ENCODE peak calls at places on chromosomes 2 and 18, in seven cellular contexts. I, T, A, K, O, C and M are unnamed samples.

GRCh38 chr2:108919571-108920373 is 69.2 kb downstream of the EDAR start:
- DNase-seq in C (no peak), I (peak), T (no peak), K (peak), A (no peak), O (no peak), M (no peak)

GRCh38 chr2:134934150-134934549 is 15.5 kb downstream of the CCNT2 start:
- DNase-seq in O (no peak), I (no peak), A (no peak), C (no peak), T (no peak), K (no peak), M (no peak)

GRCh38 chr2:132891456-132891855 is 221.5 kb upstream of the LYPD1 start:
- DNase-seq in O (no peak), A (no peak), T (no peak), C (peak), K (no peak), I (no peak), M (no peak)

GRCh38 chr2:12035029-12035720 is 288.7 kb downstream of the LPIN1 start:
- DNase-seq in A (no peak), K (no peak), O (no peak), C (no peak), I (no peak), T (no peak), M (no peak)

GRCh38 chr2:198314559-198315153 is 510.3 kb downstream of the PLCL1 start:
- DNase-seq in K (no peak), C (no peak), A (no peak), T (peak), O (no peak), I (no peak), M (no peak)

GRCh38 chr2:136210822-136211221 is 92.9 kb upstream of the CXCR4 start:
- DNase-seq in O (no peak), T (no peak), A (no peak), I (no peak), C (no peak), K (no peak), M (no peak)

GRCh38 chr2:7758065-7758759 is 841.0 kb downstream of the RNF144A start:
- DNase-seq in C (no peak), A (no peak), I (no peak), O (no peak), K (no peak), T (peak), M (no peak)

GRCh38 chr2:236803621-236804020 is 234.0 kb downstream of the ACKR3 start:
- DNase-seq in T (no peak), I (no peak), A (no peak), C (no peak), K (no peak), O (no peak), M (no peak)

GRCh38 chr2:184692137-184692734 is 93.9 kb downstream of the ZNF804A start:
- DNase-seq in A (no peak), O (no peak), T (no peak), C (peak), I (no peak), K (no peak), M (no peak)

GRCh38 chr2:211026109-211026508 is 469.7 kb downstream of the CPS1 start:
- DNase-seq in O (no peak), I (no peak), T (no peak), K (no peak), A (no peak), C (no peak), M (no peak)

GRCh38 chr18:32317651-32318050 is 127.8 kb downstream of the MEP1B start:
- DNase-seq in C (no peak), K (no peak), T (no peak), O (no peak), A (no peak), I (no peak), M (no peak)

GRCh38 chr2:23410596-23410995 is 25.6 kb downstream of the KLHL29 start:
- DNase-seq in O (no peak), K (no peak), I (no peak), A (no peak), C (no peak), T (no peak), M (no peak)

GRCh38 chr2:12110074-12110473 is 363.6 kb downstream of the LPIN1 start:
- DNase-seq in T (no peak), A (no peak), I (no peak), O (no peak), K (no peak), C (no peak), M (no peak)

GRCh38 chr2:128666596-128666995 is 347.9 kb upstream of the HS6ST1 start:
- DNase-seq in T (no peak), I (no peak), K (no peak), O (no peak), C (no peak), A (no peak), M (no peak)

GRCh38 chr2:11187083-11187619 is 31.9 kb downstream of the SLC66A3 start:
- DNase-seq in O (no peak), A (no peak), K (no peak), I (no peak), C (no peak), T (no peak), M (no peak)

GRCh38 chr2:191303349-191304005 is 58.3 kb downstream of the MYO1B start:
- DNase-seq in A (no peak), T (no peak), I (no peak), K (no peak), O (no peak), C (no peak), M (no peak)

GRCh38 chr2:226115832-226116200 is 683.8 kb downstream of the IRS1 start:
- DNase-seq in K (no peak), O (no peak), A (no peak), T (no peak), C (no peak), I (no peak), M (no peak)

GRCh38 chr2:215712850-215713230 is 277.0 kb upstream of the FN1 start:
- DNase-seq in O (no peak), C (no peak), A (no peak), K (no peak), I (no peak), T (no peak), M (no peak)

GRCh38 chr2:143745060-143745459 is 615.8 kb downstream of the ARHGAP15 start:
- DNase-seq in I (no peak), K (no peak), A (no peak), C (no peak), T (no peak), O (no peak), M (no peak)

GRCh38 chr2:102336502-102336945 is 19.1 kb upstream of the IL18R1 start:
- DNase-seq in K (no peak), A (no peak), O (no peak), I (no peak), T (no peak), C (no peak), M (no peak)

GRCh38 chr2:211144078-211144477 is 587.7 kb downstream of the CPS1 start:
- DNase-seq in I (no peak), C (no peak), K (no peak), T (no peak), O (no peak), A (no peak), M (no peak)

GRCh38 chr2:64610456-64610855 is 43.3 kb downstream of the SERTAD2 start:
- DNase-seq in T (no peak), I (peak), K (no peak), O (no peak), A (no peak), C (no peak), M (no peak)

GRCh38 chr2:10333247-10333613 is 30.5 kb downstream of the HPCAL1 start:
- DNase-seq in O (no peak), T (no peak), K (peak), I (no peak), A (no peak), C (no peak), M (no peak)

GRCh38 chr18:79484661-79485621 is 89.2 kb downstream of the NFATC1 start:
- DNase-seq in A (no peak), O (no peak), I (peak), K (peak), C (no peak), T (no peak), M (no peak)

GRCh38 chr2:213247566-213247965 is 36.7 kb upstream of the SPAG16 start:
- DNase-seq in K (no peak), I (no peak), A (no peak), T (no peak), C (no peak), O (no peak), M (no peak)

GRCh38 chr2:75896779-75897366 is 186.2 kb upstream of the GCFC2 start:
- DNase-seq in C (peak), O (no peak), I (no peak), K (no peak), A (no peak), T (peak), M (no peak)

GRCh38 chr2:110718990-110719389 is 13.4 kb upstream of the ACOXL start:
- DNase-seq in I (no peak), K (no peak), C (no peak), A (no peak), O (no peak), T (no peak), M (no peak)

GRCh38 chr18:25231327-25231691 is 120.7 kb downstream of the ZNF521 start:
- DNase-seq in I (peak), C (no peak), K (no peak), T (no peak), A (no peak), O (no peak), M (no peak)

GRCh38 chr2:138718405-138718804 is 61.8 kb downstream of the NXPH2 start:
- DNase-seq in A (no peak), I (no peak), O (no peak), C (no peak), K (no peak), T (peak), M (no peak)

GRCh38 chr2:179036353-179036905 is 13.5 kb downstream of the CCDC141 start:
- DNase-seq in K (no peak), T (no peak), C (no peak), O (no peak), I (no peak), A (no peak), M (no peak)

GRCh38 chr18:58027341-58027740 is 16.7 kb upstream of the NEDD4L start:
- DNase-seq in A (no peak), O (no peak), K (no peak), C (no peak), T (no peak), I (no peak), M (no peak)
- TF ChIP-seq CTCF in A (no peak), O (no peak), K (no peak), C (no peak), T (no peak), I (no peak), M (no peak)

DNA sequence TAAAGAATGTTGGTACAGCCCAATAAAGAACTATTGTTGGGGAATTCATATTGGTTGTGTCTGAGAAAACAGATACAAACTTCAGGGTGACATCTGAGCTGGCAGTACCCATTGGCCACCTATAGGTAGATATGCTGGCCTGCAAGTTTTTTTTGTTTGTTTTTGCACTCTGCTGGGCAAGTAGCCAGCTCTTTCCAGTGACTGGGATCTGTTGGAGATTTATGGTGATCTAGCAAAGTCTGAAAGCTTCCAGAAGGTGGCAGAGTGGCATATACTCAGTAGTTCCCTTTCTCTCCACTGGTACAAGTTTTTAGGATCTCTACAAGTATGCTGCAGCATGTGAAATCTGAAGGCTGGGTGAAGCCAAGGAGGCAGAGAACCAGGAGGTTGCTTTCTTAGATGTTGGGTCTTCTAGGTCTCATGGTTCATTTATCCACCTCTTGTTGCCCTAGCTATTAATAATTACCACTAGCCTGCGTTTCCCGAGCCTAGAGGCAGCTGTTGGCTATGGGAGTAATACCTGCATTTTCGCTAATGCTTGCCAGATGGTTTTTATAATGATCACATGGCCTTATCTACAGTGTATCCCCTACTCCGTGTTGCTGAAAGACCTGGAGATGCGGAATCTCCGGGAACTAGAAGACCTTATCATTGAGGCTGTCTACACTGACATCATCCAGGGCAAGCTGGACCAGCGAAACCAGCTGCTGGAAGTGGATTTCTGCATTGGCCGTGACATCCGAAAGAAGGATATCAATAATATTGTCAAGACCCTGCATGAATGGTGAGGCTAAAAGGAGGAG is 9.5 kb downstream of the COPS7B start:
- DNase-seq in O (no peak), T (no peak), C (peak), A (peak), K (no peak), I (no peak), M (no peak)
- TF ChIP-seq CTCF in O (no peak), T (no peak), C (peak), A (peak), K (peak), I (no peak), M (peak)

DNA sequence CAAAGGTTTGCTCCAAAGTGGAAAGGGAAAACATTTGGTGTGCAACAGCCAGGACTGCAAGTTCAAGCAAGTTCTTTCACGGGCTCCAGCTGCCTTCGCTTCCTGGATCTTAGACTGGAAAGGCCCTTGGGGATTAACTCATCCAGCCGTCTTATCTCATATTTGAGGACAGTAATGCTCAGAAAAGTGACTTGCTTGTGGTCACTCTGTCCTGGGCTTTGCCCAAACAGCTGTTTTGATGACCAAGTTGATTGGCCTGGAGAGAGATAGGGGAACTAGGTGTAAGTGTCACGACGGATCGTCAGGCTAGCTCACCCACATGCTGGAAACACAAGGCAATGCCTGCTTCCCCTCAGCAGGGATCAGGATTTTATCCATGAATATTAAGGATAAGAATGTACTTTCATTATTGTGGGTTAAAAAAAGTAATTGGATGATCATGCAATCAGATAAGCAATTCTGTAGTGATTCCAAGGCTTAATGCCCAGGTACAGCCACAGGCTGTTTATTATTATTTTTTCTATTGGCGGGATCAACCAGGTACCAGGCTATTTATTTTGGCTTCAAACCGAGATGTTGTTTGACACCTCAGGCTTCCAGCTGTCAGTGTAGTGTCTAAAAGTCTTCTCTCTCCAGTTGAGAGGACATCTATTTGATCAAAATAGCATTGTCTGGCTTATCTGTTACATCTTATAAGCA is 162.5 kb upstream of the EPAS1 start:
- DNase-seq in I (peak), C (no peak), K (no peak), T (no peak), A (no peak), O (no peak), M (no peak)
- TF ChIP-seq CTCF in I (no peak), C (no peak), K (no peak), T (no peak), A (no peak), O (no peak), M (no peak)

GRCh38 chr2:54709341-54709809 is 14.1 kb upstream of the EML6 start:
- DNase-seq in O (no peak), T (peak), C (no peak), K (no peak), A (no peak), I (peak), M (no peak)

GRCh38 chr2:54706622-54707021 is 16.8 kb upstream of the EML6 start:
- DNase-seq in I (no peak), A (no peak), K (no peak), T (no peak), C (no peak), O (no peak), M (no peak)

GRCh38 chr2:54712516-54712915 is 10.9 kb upstream of the EML6 start:
- DNase-seq in C (no peak), T (no peak), A (no peak), I (no peak), O (no peak), K (no peak), M (no peak)

GRCh38 chr2:54710216-54710615 is 13.2 kb upstream of the EML6 start:
- DNase-seq in A (no peak), I (no peak), O (no peak), K (peak), C (no peak), T (no peak), M (no peak)

GRCh38 chr2:54708584-54709340 is 14.7 kb upstream of the EML6 start:
- DNase-seq in O (no peak), I (peak), A (peak), K (peak), C (no peak), T (no peak), M (no peak)
- TF ChIP-seq CTCF in O (no peak), I (no peak), A (no peak), K (no peak), C (no peak), T (no peak), M (no peak)

DNA sequence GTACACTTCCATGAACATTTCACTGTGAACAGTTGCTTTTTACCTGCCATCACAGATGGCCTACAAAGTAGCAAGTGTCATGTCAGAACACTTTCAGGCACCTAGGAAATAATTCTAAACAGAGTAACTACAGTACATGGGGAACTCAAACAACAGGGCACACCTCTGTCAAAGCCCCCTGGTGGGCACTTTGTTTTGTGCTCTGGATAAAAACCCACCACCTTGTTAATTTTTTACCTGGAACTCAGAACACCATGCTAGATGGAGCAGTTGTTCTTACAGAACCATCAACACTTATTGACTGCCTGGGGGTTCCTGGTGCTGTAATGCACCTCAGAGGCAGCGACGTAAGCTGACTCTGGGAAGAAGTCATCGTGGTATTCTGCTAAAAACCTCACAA is 2.3 kb downstream of the MSL3B start:
- DNase-seq in I (no peak), O (no peak), A (no peak), T (no peak), K (no peak), C (peak), M (no peak)
- TF ChIP-seq CTCF in I (no peak), O (no peak), A (no peak), T (peak), K (peak), C (peak), M (peak)

GRCh38 chr18:7926526-7926925 is 359.4 kb downstream of the PTPRM start:
- DNase-seq in O (no peak), A (no peak), T (no peak), K (no peak), C (peak), I (no peak), M (no peak)
- TF ChIP-seq CTCF in O (no peak), A (no peak), T (no peak), K (peak), C (no peak), I (no peak), M (no peak)

GRCh38 chr2:19664651-19665050 is 237.1 kb downstream of the TTC32 start:
- DNase-seq in A (no peak), I (no peak), C (no peak), K (no peak), T (no peak), O (no peak), M (no peak)

GRCh38 chr2:19653336-19653908 is 248.4 kb downstream of the TTC32 start:
- DNase-seq in K (no peak), I (no peak), C (no peak), T (no peak), A (no peak), O (no peak), M (no peak)

GRCh38 chr2:19654310-19655090 is 247.3 kb downstream of the TTC32 start:
- DNase-seq in K (no peak), A (no peak), O (no peak), C (no peak), I (no peak), T (no peak), M (no peak)

DNA sequence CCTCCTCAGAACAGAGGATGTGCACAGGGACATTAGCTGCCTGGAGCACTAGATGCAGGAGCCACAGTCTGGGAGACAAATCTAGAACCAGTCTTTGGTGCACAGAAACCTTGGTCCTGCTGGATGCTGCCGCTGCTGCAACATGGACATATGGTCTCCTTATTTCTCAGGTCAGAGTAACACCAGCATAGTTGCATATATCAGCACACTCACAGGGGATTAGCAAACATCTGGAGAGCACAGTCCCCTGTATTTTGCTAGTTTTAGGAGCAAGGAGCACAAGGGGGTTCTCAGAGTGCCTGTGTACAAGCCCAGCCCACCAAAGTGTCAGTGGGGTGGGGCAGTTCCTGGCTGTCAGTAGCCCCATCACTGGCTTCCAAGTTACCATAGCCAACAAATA is 242.4 kb downstream of the TTC32 start:
- DNase-seq in I (no peak), T (no peak), O (no peak), K (no peak), C (no peak), A (no peak), M (no peak)
- TF ChIP-seq CTCF in I (no peak), T (no peak), O (no peak), K (no peak), C (no peak), A (no peak), M (no peak)

DNA sequence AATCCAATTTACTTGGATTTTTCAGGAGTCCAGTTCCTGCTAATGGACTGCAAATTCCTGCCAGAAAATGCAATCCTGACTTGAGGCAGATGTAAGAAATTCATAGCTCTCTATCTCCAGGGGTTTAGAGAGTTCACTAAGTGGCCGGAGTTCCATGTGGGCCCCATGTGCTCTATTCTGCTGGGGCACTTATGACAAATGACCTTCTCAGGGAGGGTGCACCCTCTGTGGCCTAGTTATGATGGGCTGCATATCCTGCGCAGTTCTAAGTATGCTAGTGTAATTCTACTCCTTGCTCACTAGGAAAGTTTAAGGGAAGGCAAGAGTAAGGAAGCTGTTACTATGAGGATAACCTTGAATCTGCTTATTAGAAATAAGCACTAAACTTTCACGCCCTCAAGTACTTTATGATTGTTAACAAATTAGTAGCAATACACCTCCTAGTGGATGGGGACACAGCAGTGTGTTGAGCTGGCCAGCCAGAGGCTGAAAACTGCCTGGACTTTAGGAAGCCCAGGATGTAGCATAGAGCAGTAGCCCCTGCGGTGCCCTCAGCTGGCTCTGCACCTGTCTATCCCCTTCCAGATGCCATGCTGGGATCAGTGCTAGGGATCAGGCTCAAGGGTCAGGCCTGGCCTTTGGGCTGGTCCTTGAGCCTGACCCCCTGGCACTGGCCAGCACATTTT is 14.4 kb downstream of the SMYD1 start:
- DNase-seq in T (no peak), O (no peak), C (no peak), I (no peak), A (no peak), K (no peak), M (no peak)
- TF ChIP-seq CTCF in T (no peak), O (no peak), C (no peak), I (no peak), A (no peak), K (no peak), M (no peak)